ENCODE peak calls at places on chromosomes 5 and 9, in five cellular contexts. P, I, X, Q and K are unnamed samples.

GRCh38 chr9:13568851-13569618 is 289.5 kb upstream of the MPDZ start:
- DNase-seq in X (no peak), P (peak; percentile 26), Q (peak; percentile 58), I (peak; percentile 17), K (no peak)

GRCh38 chr5:478982-479535 is 36.1 kb downstream of the EXOC3 start:
- DNase-seq in I (no peak), Q (no peak), P (no peak), X (no peak), K (no peak)

GRCh38 chr9:110179734-110180133 is 28.2 kb downstream of the C9orf152 start:
- DNase-seq in I (no peak), Q (no peak), X (no peak), P (peak; percentile 77), K (peak; percentile 44)

GRCh38 chr5:36156124-36156601 is 4.3 kb downstream of the SKP2 start:
- DNase-seq in Q (no peak), P (no peak), X (no peak), I (no peak), K (no peak)

GRCh38 chr9:98401140-98402025 is 145.9 kb upstream of the TBC1D2 start:
- DNase-seq in Q (no peak), I (no peak), P (no peak), X (no peak), K (no peak)

GRCh38 chr5:53219610-53220009 is 110.1 kb upstream of the MOCS2 start:
- DNase-seq in I (no peak), Q (no peak), X (no peak), P (no peak), K (no peak)

GRCh38 chr9:1869843-1870242 is 145.3 kb upstream of the SMARCA2 start:
- DNase-seq in I (no peak), P (no peak), Q (no peak), X (peak; percentile 7), K (no peak)

GRCh38 chr5:21823588-21823987 is 1029.6 kb downstream of the CDH12 start:
- DNase-seq in P (peak; percentile 17), Q (no peak), I (no peak), X (no peak), K (no peak)

GRCh38 chr9:129305246-129305645 is 127.2 kb upstream of the IER5L start:
- DNase-seq in I (no peak), X (no peak), Q (peak; percentile 4), P (no peak), K (no peak)

GRCh38 chr9:4084440-4084818 is 215.4 kb downstream of the GLIS3 start:
- DNase-seq in I (peak; percentile 25), X (no peak), Q (peak; percentile 76), P (peak; percentile 55), K (no peak)

GRCh38 chr5:81209869-81210268 is 23.3 kb upstream of the CKMT2 start:
- DNase-seq in P (no peak), Q (no peak), X (no peak), I (no peak), K (no peak)

GRCh38 chr5:12385095-12385494 is 480.8 kb upstream of the CTNND2 start:
- DNase-seq in X (no peak), I (no peak), Q (no peak), P (no peak), K (no peak)

GRCh38 chr5:167953151-167953788 is 338.2 kb upstream of the WWC1 start:
- DNase-seq in P (no peak), X (no peak), I (no peak), Q (no peak), K (no peak)

GRCh38 chr5:142671801-142672200 is 14.1 kb downstream of the FGF1 start:
- DNase-seq in I (no peak), P (peak; percentile 81), Q (no peak), X (no peak), K (peak; percentile 74)

GRCh38 chr5:122870219-122870856 is 24.9 kb downstream of the SNX24 start:
- DNase-seq in Q (no peak), I (no peak), X (no peak), P (peak; percentile 21), K (no peak)

GRCh38 chr5:52859619-52860018 is 71.9 kb downstream of the ITGA1 start:
- DNase-seq in I (no peak), P (peak; percentile 80), X (no peak), Q (no peak), K (peak; percentile 49)

GRCh38 chr9:35711501-35712428 is 20.2 kb downstream of the TLN1 start:
- DNase-seq in P (no peak), X (no peak), Q (peak; percentile 60), I (no peak), K (no peak)

GRCh38 chr5:647311-647710 is 35.2 kb downstream of the CEP72 start:
- DNase-seq in Q (peak; percentile 56), P (no peak), I (no peak), X (no peak), K (no peak)

GRCh38 chr5:143229426-143229895 is 174.0 kb downstream of the NR3C1 start:
- DNase-seq in I (no peak), P (no peak), X (peak; percentile 15), Q (peak; percentile 38), K (no peak)

GRCh38 chr9:8855046-8855445 is 1055.5 kb upstream of the DMAC1 start:
- DNase-seq in I (no peak), Q (no peak), P (peak; percentile 54), X (no peak), K (no peak)

GRCh38 chr9:16868706-16869105 is 1.8 kb downstream of the BNC2 start:
- DNase-seq in Q (no peak), X (no peak), I (no peak), P (peak; percentile 47), K (no peak)

GRCh38 chr9:84442712-84443111 is 102.2 kb upstream of the SLC28A3 start:
- DNase-seq in P (no peak), I (no peak), Q (no peak), X (no peak), K (no peak)

GRCh38 chr9:114156311-114156657 is 947 bp downstream of the COL27A1 start:
- DNase-seq in P (no peak), Q (no peak), X (no peak), I (no peak), K (no peak)

GRCh38 chr9:134327671-134328231 is 1.5 kb downstream of the RXRA start:
- DNase-seq in Q (no peak), X (no peak), I (peak; percentile 10), P (no peak), K (no peak)

GRCh38 chr9:99235874-99236627 is 14.0 kb downstream of the SEC61B start:
- DNase-seq in Q (no peak), P (no peak), X (no peak), I (no peak), K (no peak)

GRCh38 chr9:22446950-22447606 is 454 bp downstream of the DMRTA1 start:
- DNase-seq in P (peak; percentile 38), I (peak; percentile 58), X (peak; percentile 8), Q (peak; percentile 72), K (no peak)

GRCh38 chr9:88388203-88388885 is at the start of gene SPIN1:
- DNase-seq in Q (peak; percentile 88), I (peak; percentile 80), X (peak; percentile 89), P (peak; percentile 56), K (no peak)

GRCh38 chr9:119375892-119376291 is 6.7 kb upstream of the BRINP1 start:
- DNase-seq in Q (no peak), P (no peak), I (no peak), X (no peak), K (no peak)

GRCh38 chr5:5183192-5183699 is 43.1 kb downstream of the ADAMTS16 start:
- DNase-seq in X (no peak), P (no peak), Q (no peak), I (no peak), K (no peak)

GRCh38 chr5:15834596-15835245 is 334.7 kb downstream of the FBXL7 start:
- DNase-seq in P (peak; percentile 84), Q (no peak), X (no peak), I (no peak), K (peak; percentile 76)

GRCh38 chr5:143542798-143543144 is 139.3 kb upstream of the NR3C1 start:
- DNase-seq in P (no peak), I (no peak), X (no peak), Q (no peak), K (no peak)

GRCh38 chr5:176628406-176629228 is 1.7 kb downstream of the SNCB start:
- DNase-seq in P (no peak), X (no peak), Q (no peak), I (no peak), K (no peak)

GRCh38 chr9:136543830-136544548 is 1.9 kb downstream of the NOTCH1 start:
- DNase-seq in I (no peak), P (no peak), X (no peak), Q (peak; percentile 85), K (no peak)

GRCh38 chr9:135741276-135742219 is 39.6 kb downstream of the KCNT1 start:
- DNase-seq in Q (no peak), I (no peak), X (no peak), P (no peak), K (no peak)

GRCh38 chr9:130893250-130894101 is 3.1 kb downstream of the QRFP start:
- DNase-seq in I (peak; percentile 58), P (no peak), Q (no peak), X (no peak), K (no peak)

GRCh38 chr9:127562841-127563523 is 49.1 kb upstream of the STXBP1 start:
- DNase-seq in X (no peak), P (peak; percentile 79), I (no peak), Q (no peak), K (no peak)
- H3K4me3 ChIP-seq in X (no peak overlapping the region), P (no peak overlapping the region), I (peak overlapping the region; percentile 27), Q (no peak overlapping the region), K (no peak overlapping the region)

DNA sequence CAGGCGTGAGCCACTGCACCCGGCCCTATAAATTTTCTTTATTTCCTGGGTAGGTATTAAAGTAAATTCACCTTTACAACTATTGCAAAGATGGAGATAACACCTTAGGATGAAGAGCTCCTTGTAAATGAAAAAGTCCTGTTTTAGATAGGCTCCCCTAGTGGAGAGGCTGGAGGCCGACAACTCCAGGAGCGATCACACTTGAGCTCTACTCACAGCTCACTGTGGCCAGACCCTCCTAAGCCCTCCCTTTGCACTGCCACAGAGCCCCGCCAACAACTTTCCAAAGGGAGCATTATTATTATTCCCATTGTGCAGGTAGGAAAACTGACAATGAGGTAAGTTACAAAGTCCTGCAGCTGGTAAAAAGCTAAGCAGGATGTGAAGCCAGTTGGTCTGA is 139.1 kb upstream of the ERCC6L2 start:
- DNase-seq in I (no peak), P (no peak), Q (no peak), X (no peak), K (no peak)
- TF ChIP-seq CTCF in I (peak; percentile 12), P (peak; percentile 53), Q (no peak), X (no peak), K (peak; percentile 48)

GRCh38 chr5:18433336-18433735 is 799.1 kb downstream of the TAF11L14 start:
- DNase-seq in X (no peak), I (no peak), Q (no peak), P (no peak), K (no peak)
- H3K4me3 ChIP-seq in X (no peak overlapping the region), I (no peak overlapping the region), Q (no peak overlapping the region), P (no peak overlapping the region), K (no peak overlapping the region)

GRCh38 chr5:133523921-133524320 is 88.4 kb downstream of the FSTL4 start:
- DNase-seq in Q (no peak), X (no peak), I (no peak), P (no peak), K (no peak)

GRCh38 chr5:133527311-133527710 is 85.0 kb downstream of the FSTL4 start:
- DNase-seq in I (no peak), Q (no peak), X (no peak), P (no peak), K (no peak)

GRCh38 chr5:133525048-133525447 is 87.3 kb downstream of the FSTL4 start:
- DNase-seq in I (no peak), Q (no peak), P (no peak), X (no peak), K (no peak)

GRCh38 chr5:133524597-133524996 is 87.7 kb downstream of the FSTL4 start:
- DNase-seq in I (no peak), Q (no peak), P (no peak), X (no peak), K (no peak)

GRCh38 chr5:133526368-133526767 is 86.0 kb downstream of the FSTL4 start:
- DNase-seq in I (no peak), Q (no peak), P (no peak), X (no peak), K (no peak)
- TF ChIP-seq CTCF in I (no peak), Q (no peak), P (no peak), X (no peak), K (no peak)